ENCODE peak calls at places on chromosomes 12 and 14, in four cellular contexts. Q, W, V and G are unnamed samples. For H3K4me1 and H3K36me3, the result is how much of the 10 kb centered on the place peaks cover.

GRCh38 chr14:95922080-95922479 is 45.4 kb downstream of the TUNAR start:
- DNase-seq in Q (no peak), W (no peak), V (no peak), G (no peak)

GRCh38 chr12:122368361-122369073 is 54.0 kb downstream of the CLIP1 start:
- DNase-seq in Q (no peak), W (no peak), V (no peak), G (peak)

GRCh38 chr14:99361596-99362220 is 89.7 kb upstream of the BCL11B start:
- DNase-seq in Q (no peak), W (no peak), V (no peak), G (no peak)

GRCh38 chr12:116594325-116595038 is 35.3 kb downstream of the MAP1LC3B2 start:
- DNase-seq in Q (no peak), W (peak), V (peak), G (no peak)

GRCh38 chr14:95531473-95531872 is 3.4 kb upstream of the GLRX5 start:
- DNase-seq in Q (no peak), W (no peak), V (no peak), G (no peak)

GRCh38 chr14:100030441-100031153 is 34.6 kb upstream of the EVL start:
- DNase-seq in Q (no peak), W (peak), V (no peak), G (no peak)

GRCh38 chr14:81366259-81366658 is 33.9 kb downstream of the STON2 start:
- DNase-seq in Q (no peak), W (no peak), V (no peak), G (no peak)

GRCh38 chr12:481422-481821 is 21.7 kb downstream of the B4GALNT3 start:
- DNase-seq in Q (peak), W (peak), V (no peak), G (no peak)

GRCh38 chr14:50961606-50962259 is 17.4 kb upstream of the PYGL start:
- DNase-seq in Q (no peak), W (peak), V (no peak), G (no peak)

GRCh38 chr14:39085933-39086332 is 17.1 kb downstream of the SEC23A start:
- DNase-seq in Q (peak), W (no peak), V (no peak), G (no peak)

GRCh38 chr12:85424581-85425348 is 144.7 kb downstream of the ALX1 start:
- DNase-seq in Q (peak), W (no peak), V (peak), G (peak)

GRCh38 chr14:100850841-100851585 is 25.1 kb downstream of the MEG3 start:
- DNase-seq in Q (peak), W (peak), V (peak), G (peak)

GRCh38 chr14:47270715-47271114 is 404.7 kb downstream of the MDGA2 start:
- DNase-seq in Q (no peak), W (no peak), V (no peak), G (no peak)

GRCh38 chr12:42474391-42474790 is 115.2 kb downstream of the PRICKLE1 start:
- DNase-seq in Q (no peak), W (no peak), V (no peak), G (no peak)

GRCh38 chr14:59107819-59108218 is 80.6 kb upstream of the DAAM1 start:
- DNase-seq in Q (no peak), W (no peak), V (peak), G (no peak)

GRCh38 chr12:52691076-52691764 is 11.0 kb upstream of the KRT1 start:
- DNase-seq in Q (peak), W (no peak), V (peak), G (peak)

GRCh38 chr12:95740751-95741150 is 49.8 kb downstream of the NTN4 start:
- DNase-seq in Q (no peak), W (no peak), V (no peak), G (no peak)

GRCh38 chr12:80374615-80375014 is 69.4 kb upstream of the PTPRQ start:
- DNase-seq in Q (no peak), W (no peak), V (no peak), G (no peak)

GRCh38 chr14:59986556-59987059 is 66.7 kb downstream of the LRRC9 start:
- DNase-seq in Q (no peak), W (no peak), V (no peak), G (no peak)

GRCh38 chr14:36665887-36666415 is 4.3 kb downstream of the PAX9 start:
- DNase-seq in Q (no peak), W (no peak), V (no peak), G (no peak)

GRCh38 chr12:666766-667308 is 3.6 kb upstream of the NINJ2 start:
- DNase-seq in Q (no peak), W (no peak), V (no peak), G (no peak)

GRCh38 chr14:43894534-43894933 is 612.5 kb downstream of the FSCB start:
- DNase-seq in Q (peak), W (no peak), V (no peak), G (no peak)

GRCh38 chr14:104536942-104537612 is 42.5 kb upstream of the C14orf180 start:
- DNase-seq in Q (no peak), W (no peak), V (no peak), G (no peak)

GRCh38 chr14:89078021-89078676 is 253.7 kb downstream of the TTC8 start:
- DNase-seq in Q (no peak), W (no peak), V (no peak), G (no peak)

GRCh38 chr12:25677180-25677937 is 124.3 kb upstream of the LMNTD1 start:
- DNase-seq in Q (no peak), W (no peak), V (no peak), G (no peak)

GRCh38 chr12:53102883-53103807 is at the start of gene SOAT2:
- DNase-seq in Q (peak), W (no peak), V (no peak), G (peak)

GRCh38 chr14:77985235-77985634 is 184.9 kb upstream of the NRXN3 start:
- DNase-seq in Q (no peak), W (no peak), V (no peak), G (no peak)

GRCh38 chr14:21098134-21098891 is at the start of gene ZNF219:
- DNase-seq in Q (peak), W (peak), V (peak), G (peak)

GRCh38 chr12:120738252-120739030 is 12.8 kb downstream of the ACADS start:
- DNase-seq in Q (no peak), W (no peak), V (no peak), G (no peak)

GRCh38 chr12:86662464-86662863 is 406.3 kb upstream of the MGAT4C start:
- DNase-seq in Q (no peak), W (no peak), V (no peak), G (no peak)

GRCh38 chr12:98646165-98646764 is 1.2 kb downstream of the APAF1 start:
- DNase-seq in Q (peak), W (no peak), V (no peak), G (no peak)

GRCh38 chr12:106956048-106956935 is 585 bp downstream of the TMEM263 start:
- DNase-seq in Q (peak), W (peak), V (peak), G (peak)

GRCh38 chr14:87952307-87953094 is 40.5 kb downstream of the GALC start:
- DNase-seq in Q (no peak), W (no peak), V (no peak), G (no peak)

GRCh38 chr12:125944446-125944845 is 879.2 kb downstream of the AACS start:
- DNase-seq in Q (no peak), W (no peak), V (no peak), G (no peak)

GRCh38 chr12:109759595-109759994 is 46.0 kb downstream of the FAM222A start:
- DNase-seq in Q (peak), W (peak), V (peak), G (peak)

GRCh38 chr14:55707365-55707804 is 127.4 kb downstream of the KTN1 start:
- DNase-seq in Q (peak), W (no peak), V (no peak), G (peak)

DNA sequence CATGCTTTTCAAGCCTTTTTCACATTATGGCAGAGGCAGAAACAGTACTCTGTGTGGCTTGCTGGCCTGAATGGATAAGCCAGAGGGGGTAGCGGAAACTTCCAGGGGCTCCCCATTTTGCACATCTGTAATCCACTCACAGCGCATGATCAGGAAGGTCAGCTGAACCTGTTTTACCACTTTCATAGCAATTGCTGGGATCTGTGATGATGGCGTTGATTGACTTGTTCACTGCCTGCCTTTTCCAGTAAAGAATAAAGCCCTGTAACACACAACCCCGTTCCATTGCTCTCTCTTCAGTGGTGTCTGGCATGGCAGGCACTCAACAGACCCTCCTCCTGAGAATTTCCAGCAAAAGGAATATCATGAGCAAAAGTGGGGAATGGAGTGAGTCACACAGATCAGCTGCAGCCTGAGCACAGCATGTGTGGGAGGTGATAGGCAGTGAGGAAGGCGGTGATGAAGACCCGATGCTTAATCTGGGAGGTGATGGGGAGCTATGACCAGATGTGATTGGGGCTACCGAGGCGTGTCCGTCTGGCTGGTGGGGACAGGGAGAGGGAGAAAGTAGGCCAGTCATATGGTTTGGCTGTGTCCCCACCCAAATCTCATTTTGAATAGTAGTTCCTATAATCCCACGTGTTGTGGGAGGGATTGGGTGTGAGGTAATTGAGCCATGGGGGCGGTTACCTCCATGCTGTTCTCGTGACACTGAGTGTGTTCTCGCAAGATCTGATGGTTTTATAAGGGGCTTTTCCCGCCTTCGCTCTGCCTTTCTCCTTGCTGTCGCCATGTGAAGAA is 44.7 kb upstream of the CHST11 start:
- DNase-seq in Q (no peak), W (no peak), V (no peak), G (no peak)
- H3K4me1 ChIP-seq in Q (under half), W (under half), V (under half), G (under half)

DNA sequence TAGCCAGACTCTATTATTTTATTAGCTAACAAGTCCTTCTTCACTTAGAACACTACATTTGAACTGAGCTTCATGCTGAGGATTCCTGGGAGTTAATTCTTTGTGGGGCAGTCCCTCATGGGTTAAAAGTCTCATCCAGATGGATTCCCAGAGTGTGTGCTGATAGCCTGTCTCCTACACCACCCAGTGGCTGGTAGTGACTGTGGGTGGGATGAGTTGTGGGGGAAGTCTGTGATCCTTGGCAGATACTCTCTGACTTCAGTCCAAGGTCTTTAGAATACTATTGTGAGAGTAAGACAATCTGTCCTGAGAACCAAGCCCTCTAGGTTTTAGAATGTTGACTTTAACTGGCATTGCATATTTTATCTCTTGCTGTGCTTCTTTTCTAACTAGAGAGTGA is 37.2 kb downstream of the AKAP6 start:
- DNase-seq in Q (peak), W (no peak), V (no peak), G (no peak)
- TF ChIP-seq CTCF in Q (no peak), W (no peak), V (no peak), G (peak)

GRCh38 chr12:118035194-118036041 is 18.9 kb downstream of the RFC5 start:
- DNase-seq in Q (no peak), W (no peak), V (peak), G (no peak)
- H3K36me3 ChIP-seq in Q (half or more), W (under half), V (under half), G (under half)

DNA sequence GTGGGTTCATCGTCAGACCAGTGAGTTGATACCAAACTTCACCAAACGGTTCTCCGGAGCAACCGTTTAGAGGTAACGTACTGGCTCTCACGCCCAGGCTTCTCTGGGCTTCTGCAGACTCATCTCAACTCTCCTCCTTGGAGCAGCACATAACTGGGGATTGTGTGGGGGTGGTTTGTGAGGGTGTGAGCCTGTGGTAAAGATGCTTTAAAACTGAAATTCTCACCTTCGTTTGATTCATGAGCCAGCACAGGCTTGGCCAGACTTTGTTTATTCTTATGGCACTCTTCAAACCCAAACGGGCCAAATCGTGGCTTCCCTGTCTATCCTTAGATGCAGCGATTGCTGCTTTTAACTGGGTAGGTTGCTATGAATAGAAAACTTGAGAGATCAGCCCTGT is 121.3 kb downstream of the SAMD4A start:
- DNase-seq in Q (no peak), W (no peak), V (no peak), G (no peak)
- H3K4me1 ChIP-seq in Q (under half), W (under half), V (half or more), G (under half)